ENCODE peak calls at places on chromosome 14, in eight cellular contexts. G is activated T-helper 9 cell treated with anti-CD3 and anti-CD28 coated beads, Interleukin-2, amount 50 U/mL, for 16 hours; J is cardiac fibroblast; B is T follicular helper cell; C is adipocyte; H is omental fat pad; U is NCI-H774; Q is stimulated activated CD4-positive, alpha-beta T cell treated with anti-CD3 and anti-CD28 coated beads, Interleukin-4, amount 100 ng/mL, for 4 hours. X is an unnamed sample.
A peak's percentile ranks its signal among the peaks of the same experiment; 100 is the strongest.

GRCh38 chr14:104291123-104292000 is 153.0 kb downstream of the KIF26A start:
- DNase-seq in J (no peak), H (no peak), B (no peak), C (no peak), U (peak; percentile 11), Q (no peak), G (no peak), X (no peak)

GRCh38 chr14:64726585-64726890 is 22.3 kb downstream of the PLEKHG3 start:
- DNase-seq in U (no peak), H (no peak), G (peak; percentile 58), Q (peak; percentile 29), C (peak; percentile 12), J (no peak), B (no peak), X (no peak)

GRCh38 chr14:101032433-101032832 is 128.9 kb upstream of the RTL1 start:
- DNase-seq in B (no peak), C (no peak), G (no peak), U (no peak), J (no peak), H (no peak), Q (no peak), X (no peak)

GRCh38 chr14:81067156-81067555 is 111.7 kb downstream of the TSHR start:
- DNase-seq in B (no peak), H (no peak), J (no peak), G (no peak), C (no peak), Q (no peak), U (no peak), X (no peak)

GRCh38 chr14:104898870-104899510 is 25.7 kb upstream of the PLD4 start:
- DNase-seq in U (no peak), Q (no peak), B (no peak), H (no peak), C (no peak), G (no peak), J (peak; percentile 31), X (no peak)

GRCh38 chr14:34013714-34014055 is 62.8 kb upstream of the EGLN3 start:
- DNase-seq in C (no peak), H (no peak), Q (no peak), U (peak; percentile 32), G (no peak), J (no peak), B (no peak), X (no peak)

GRCh38 chr14:74684444-74684843 is 28.4 kb downstream of the AREL1 start:
- DNase-seq in J (no peak), G (no peak), C (no peak), U (no peak), Q (no peak), H (no peak), B (no peak), X (peak; percentile 4)

GRCh38 chr14:73833024-73833423 is 18.6 kb upstream of the PTGR2 start:
- DNase-seq in G (no peak), C (peak; percentile 84), Q (no peak), J (peak; percentile 79), H (no peak), B (no peak), U (no peak), X (no peak)

GRCh38 chr14:73712540-73713141 is 1.5 kb downstream of the PNMA1 start:
- DNase-seq in J (no peak), G (no peak), Q (no peak), C (peak; percentile 50), H (no peak), U (no peak), B (no peak), X (peak; percentile 53)

GRCh38 chr14:104977681-104978647 is at the start of gene AHNAK2:
- DNase-seq in B (peak; percentile 25), H (no peak), C (peak; percentile 88), J (peak; percentile 80), U (peak; percentile 65), G (peak; percentile 43), Q (peak; percentile 61), X (peak; percentile 29)

GRCh38 chr14:23324993-23325392 is 3.7 kb downstream of the PABPN1 start:
- DNase-seq in H (no peak), J (no peak), C (no peak), Q (no peak), G (no peak), U (no peak), B (no peak), X (no peak)

X was measured in CD4-positive, CD25-positive, alpha-beta regulatory T cell.